ENCODE peak calls at places on chromosomes 3 and 15, in five cellular contexts. G, W, F, D and K are unnamed samples.

GRCh38 chr3:23960649-23961048 is 15.6 kb downstream of the NR1D2 start:
- DNase-seq in F (no peak), W (no peak), G (no peak), D (no peak), K (no peak)

GRCh38 chr3:45272828-45273470 is 46.9 kb upstream of the TMEM158 start:
- DNase-seq in G (no peak), D (no peak), F (no peak), W (no peak), K (no peak)

GRCh38 chr15:62994439-62994838 is 48.1 kb upstream of the TPM1 start:
- DNase-seq in F (no peak), G (no peak), W (no peak), D (no peak), K (no peak)

GRCh38 chr15:77505556-77505955 is 84.9 kb downstream of the HMG20A start:
- DNase-seq in F (no peak), G (no peak), D (no peak), W (no peak), K (no peak)

GRCh38 chr15:69209661-69210060 is 49.2 kb downstream of the GLCE start:
- DNase-seq in G (no peak), F (no peak), D (no peak), W (no peak), K (no peak)

GRCh38 chr15:33675246-33675645 is 293.1 kb upstream of the CHRM5 start:
- DNase-seq in D (no peak), G (peak; percentile 24), W (no peak), F (no peak), K (peak; percentile 11)

GRCh38 chr3:128787256-128788253 is 61.6 kb downstream of the RAB7A start:
- DNase-seq in D (no peak), W (no peak), G (peak; percentile 28), F (no peak), K (no peak)

GRCh38 chr3:44661189-44661588 is 12.7 kb downstream of the ZNF35 start:
- DNase-seq in F (no peak), G (no peak), W (no peak), D (no peak), K (no peak)

GRCh38 chr15:66169625-66170024 is 83.9 kb downstream of the MEGF11 start:
- DNase-seq in W (no peak), D (no peak), G (no peak), F (no peak), K (no peak)

GRCh38 chr15:99021669-99022068 is 14.1 kb upstream of the PGPEP1L start:
- DNase-seq in W (no peak), G (no peak), D (no peak), F (no peak), K (no peak)

GRCh38 chr3:131033480-131034080 is 6.9 kb downstream of the NEK11 start:
- DNase-seq in G (peak; percentile 18), F (no peak), D (no peak), W (no peak), K (peak; percentile 30)

GRCh38 chr15:40266828-40267304 is 16.0 kb downstream of the ANKRD63 start:
- DNase-seq in D (peak; percentile 85), W (peak; percentile 88), G (no peak), F (no peak), K (peak; percentile 88)

GRCh38 chr15:66287461-66288055 is 5.8 kb upstream of the DIS3L start:
- DNase-seq in W (no peak), G (peak; percentile 13), D (no peak), F (no peak), K (no peak)

GRCh38 chr3:63328386-63328785 is 50.3 kb downstream of the SYNPR start:
- DNase-seq in G (no peak), W (no peak), D (no peak), F (no peak), K (no peak)

GRCh38 chr3:128491900-128492352 is 1.1 kb downstream of the GATA2 start:
- DNase-seq in W (no peak), F (peak; percentile 67), G (no peak), D (no peak), K (no peak)

GRCh38 chr15:64004582-64004981 is 41.7 kb downstream of the DAPK2 start:
- DNase-seq in G (no peak), F (no peak), D (no peak), W (no peak), K (peak; percentile 61)

GRCh38 chr3:64653101-64653500 is 34.7 kb downstream of the ADAMTS9 start:
- DNase-seq in F (no peak), W (no peak), D (no peak), G (no peak), K (no peak)

GRCh38 chr15:29222129-29222853 is 47.3 kb downstream of the NSMCE3 start:
- DNase-seq in W (no peak), D (no peak), G (no peak), F (no peak), K (no peak)

GRCh38 chr3:120129718-120130117 is 35.5 kb upstream of the GSK3B start:
- DNase-seq in G (no peak), W (no peak), F (no peak), D (peak; percentile 4), K (no peak)

GRCh38 chr3:133868166-133868565 is 27.5 kb downstream of the RAB6B start:
- DNase-seq in W (no peak), F (no peak), G (no peak), D (no peak), K (no peak)

GRCh38 chr3:156808025-156808424 is 18.1 kb upstream of the LEKR1 start:
- DNase-seq in W (no peak), F (no peak), G (no peak), D (no peak), K (no peak)

GRCh38 chr3:42763023-42763422 is 10.0 kb downstream of the CCDC13 start:
- DNase-seq in D (no peak), F (no peak), W (no peak), G (no peak), K (no peak)

GRCh38 chr15:80619677-80620076 is 75.4 kb upstream of the ABHD17C start:
- DNase-seq in W (no peak), D (no peak), G (peak; percentile 17), F (no peak), K (no peak)

GRCh38 chr15:92091155-92091734 is 237.7 kb downstream of the SLCO3A1 start:
- DNase-seq in W (no peak), F (no peak), G (peak; percentile 80), D (no peak), K (no peak)

GRCh38 chr3:84108442-84108971 is 850.3 kb upstream of the CADM2 start:
- DNase-seq in F (no peak), D (no peak), G (no peak), W (no peak), K (no peak)

GRCh38 chr3:33067484-33067883 is 29.5 kb downstream of the GLB1 start:
- DNase-seq in W (no peak), F (no peak), G (no peak), D (no peak), K (peak; percentile 54)

GRCh38 chr3:14947105-14947885 is at the start of gene NR2C2:
- DNase-seq in W (peak; percentile 90), D (no peak), F (peak; percentile 92), G (peak; percentile 80), K (no peak)

GRCh38 chr3:129461022-129461421 is 21.0 kb downstream of the IFT122 start:
- DNase-seq in G (no peak), W (no peak), D (no peak), F (no peak), K (no peak)

GRCh38 chr15:42157981-42158765 is 1.7 kb upstream of the PLA2G4F start:
- DNase-seq in G (no peak), W (no peak), D (peak; percentile 35), F (peak; percentile 45), K (no peak)

GRCh38 chr3:38453075-38453913 is at the start of gene ACVR2B:
- DNase-seq in G (peak; percentile 90), D (no peak), F (peak; percentile 92), W (peak; percentile 88), K (no peak)

GRCh38 chr15:74792227-74793016 is 10.5 kb downstream of the CSK start:
- DNase-seq in F (no peak), W (no peak), D (no peak), G (no peak), K (no peak)
- H3K4me3 ChIP-seq in F (no peak overlapping the region), W (no peak overlapping the region), D (no peak overlapping the region), G (no peak overlapping the region), K (no peak overlapping the region)

DNA sequence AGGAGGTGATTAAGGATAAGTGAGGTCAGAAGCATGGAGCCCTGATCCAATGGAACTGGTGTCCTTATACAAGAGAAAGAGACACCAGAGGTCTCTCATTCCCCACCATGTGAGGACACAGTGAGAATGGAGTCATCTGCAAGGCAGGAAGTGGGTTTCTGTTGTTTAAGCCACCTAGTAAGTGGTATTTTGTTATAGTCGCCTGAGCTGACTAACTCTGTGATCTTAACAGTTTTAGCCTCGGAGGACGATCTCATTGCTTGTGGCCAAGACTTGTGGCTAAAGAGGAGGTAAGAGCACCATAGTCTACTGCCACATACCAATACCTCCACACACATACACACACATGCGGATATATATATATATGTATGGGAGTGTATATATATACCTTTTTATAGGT is 73.8 kb downstream of the MCTP2 start:
- DNase-seq in W (no peak), G (no peak), D (no peak), F (no peak), K (no peak)
- TF ChIP-seq CTCF in W (no peak), G (no peak), D (no peak), F (no peak), K (no peak)

DNA sequence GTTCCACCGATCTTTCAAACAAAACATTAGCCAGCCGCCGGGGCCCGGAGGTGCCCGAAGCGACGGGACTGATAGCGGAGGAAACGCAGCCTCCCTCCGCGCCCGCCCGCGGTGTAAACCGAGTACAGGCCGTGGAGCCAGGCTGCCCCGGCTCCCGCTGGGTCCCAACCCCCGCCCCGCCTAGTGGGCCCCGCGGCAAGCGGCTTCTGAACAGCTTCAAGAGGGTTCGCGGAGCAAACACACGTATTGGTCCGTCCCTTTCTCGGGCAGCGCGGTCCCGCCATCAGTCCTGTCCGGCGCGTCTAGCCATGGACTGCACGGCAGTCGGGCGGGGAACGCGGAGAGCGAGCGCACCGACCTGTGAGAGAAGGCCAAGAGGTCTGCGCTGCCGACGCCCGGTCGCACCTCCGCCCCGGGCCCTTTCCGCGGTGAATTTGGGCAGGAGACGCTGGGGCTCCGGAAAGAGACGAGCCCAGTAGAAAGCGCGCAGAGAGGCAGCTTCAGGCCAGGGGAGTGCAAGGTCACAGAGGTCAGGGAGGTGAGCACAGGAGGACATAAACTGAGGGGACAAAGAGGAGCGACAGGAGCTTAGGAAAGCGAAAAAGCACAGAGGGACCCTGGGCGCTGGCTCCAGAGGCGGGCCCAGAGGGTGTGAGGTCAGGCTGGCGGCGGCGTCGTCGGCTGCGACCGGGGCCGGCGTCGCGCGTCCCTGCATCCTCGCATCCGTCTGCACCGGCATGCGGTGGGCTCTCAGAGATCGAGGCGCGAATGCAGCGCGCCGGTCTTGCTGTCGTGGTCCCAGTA is 1.9 kb downstream of the FOXL2 start:
- DNase-seq in D (no peak), G (no peak), F (peak; percentile 77), W (no peak), K (no peak)
- H3K4me3 ChIP-seq in D (no peak overlapping the region), G (no peak overlapping the region), F (peak overlapping the region; percentile 53), W (peak overlapping the region; percentile 4), K (no peak overlapping the region)

GRCh38 chr15:70493376-70493775 is 270.0 kb downstream of the UACA start:
- DNase-seq in D (no peak), W (no peak), G (no peak), F (no peak), K (no peak)

GRCh38 chr15:70491641-70492040 is 271.7 kb downstream of the UACA start:
- DNase-seq in D (no peak), G (no peak), W (no peak), F (no peak), K (no peak)

GRCh38 chr15:70493787-70494514 is 269.4 kb downstream of the UACA start:
- DNase-seq in D (no peak), G (peak; percentile 48), F (no peak), W (no peak), K (no peak)

GRCh38 chr15:70491183-70491621 is 272.2 kb downstream of the UACA start:
- DNase-seq in W (no peak), D (no peak), F (no peak), G (peak; percentile 44), K (no peak)

GRCh38 chr15:70492240-70493177 is 270.8 kb downstream of the UACA start:
- DNase-seq in F (no peak), D (peak; percentile 74), G (no peak), W (peak; percentile 86), K (no peak)
- TF ChIP-seq CTCF in F (no peak), D (no peak), G (no peak), W (no peak), K (no peak)